ENCODE peak calls at places on chromosomes 11 and 22, in eight cellular contexts. One of them, this sample, is unnamed.

GRCh38 chr22:50170453-50171318 is at the start of gene PANX2:
- DNase-seq in psoas muscle: peak; percentile 16
- DNase-seq in AG10803: no peak
- DNase-seq in fibroblast of the aortic adventitia: no peak
- DNase-seq in transverse colon: no peak
- DNase-seq in HAP-1: no peak
- DNase-seq in tibial nerve: no peak
- DNase-seq in coronary artery: no peak
- DNase-seq in this sample: no peak

GRCh38 chr11:44601471-44602370 is 36.3 kb downstream of the CD82 start:
- DNase-seq in psoas muscle: no peak
- DNase-seq in AG10803: no peak
- DNase-seq in fibroblast of the aortic adventitia: no peak
- DNase-seq in transverse colon: peak; percentile 62
- DNase-seq in HAP-1: no peak
- DNase-seq in tibial nerve: no peak
- DNase-seq in coronary artery: no peak
- DNase-seq in this sample: no peak

GRCh38 chr11:100752371-100753073 is 65.4 kb downstream of the ARHGAP42 start:
- DNase-seq in psoas muscle: no peak
- DNase-seq in AG10803: no peak
- DNase-seq in fibroblast of the aortic adventitia: no peak
- DNase-seq in transverse colon: no peak
- DNase-seq in HAP-1: no peak
- DNase-seq in tibial nerve: no peak
- DNase-seq in coronary artery: no peak
- DNase-seq in this sample: no peak

GRCh38 chr22:48594016-48594756 is 1233.5 kb downstream of the BRD1 start:
- DNase-seq in psoas muscle: no peak
- DNase-seq in AG10803: no peak
- DNase-seq in fibroblast of the aortic adventitia: no peak
- DNase-seq in transverse colon: no peak
- DNase-seq in HAP-1: no peak
- DNase-seq in tibial nerve: no peak
- DNase-seq in coronary artery: no peak
- DNase-seq in this sample: no peak

GRCh38 chr11:3199537-3200295 is 18.9 kb downstream of the MRGPRG start:
- DNase-seq in psoas muscle: no peak
- DNase-seq in AG10803: no peak
- DNase-seq in fibroblast of the aortic adventitia: no peak
- DNase-seq in transverse colon: no peak
- DNase-seq in HAP-1: no peak
- DNase-seq in tibial nerve: no peak
- DNase-seq in coronary artery: peak; percentile 65
- DNase-seq in this sample: no peak

GRCh38 chr11:118527109-118527508 is at the start of gene TTC36:
- DNase-seq in psoas muscle: no peak
- DNase-seq in AG10803: no peak
- DNase-seq in fibroblast of the aortic adventitia: no peak
- DNase-seq in transverse colon: no peak
- DNase-seq in HAP-1: no peak
- DNase-seq in tibial nerve: no peak
- DNase-seq in coronary artery: no peak
- DNase-seq in this sample: no peak

GRCh38 chr22:39092111-39092867 is 4.8 kb upstream of the APOBEC3H start:
- DNase-seq in psoas muscle: no peak
- DNase-seq in AG10803: no peak
- DNase-seq in fibroblast of the aortic adventitia: no peak
- DNase-seq in transverse colon: no peak
- DNase-seq in HAP-1: no peak
- DNase-seq in tibial nerve: no peak
- DNase-seq in coronary artery: no peak
- DNase-seq in this sample: no peak

GRCh38 chr11:30463266-30463665 is 122.9 kb downstream of the MPPED2 start:
- DNase-seq in psoas muscle: no peak
- DNase-seq in AG10803: no peak
- DNase-seq in fibroblast of the aortic adventitia: no peak
- DNase-seq in transverse colon: no peak
- DNase-seq in HAP-1: no peak
- DNase-seq in tibial nerve: no peak
- DNase-seq in coronary artery: no peak
- DNase-seq in this sample: no peak

GRCh38 chr11:102239906-102240305 is 77.4 kb upstream of the BIRC3 start:
- DNase-seq in psoas muscle: no peak
- DNase-seq in AG10803: no peak
- DNase-seq in fibroblast of the aortic adventitia: no peak
- DNase-seq in transverse colon: no peak
- DNase-seq in HAP-1: no peak
- DNase-seq in tibial nerve: no peak
- DNase-seq in coronary artery: no peak
- DNase-seq in this sample: no peak

GRCh38 chr22:50031189-50032091 is 18.9 kb upstream of the IL17REL start:
- DNase-seq in psoas muscle: no peak
- DNase-seq in AG10803: no peak
- DNase-seq in fibroblast of the aortic adventitia: no peak
- DNase-seq in transverse colon: no peak
- DNase-seq in HAP-1: no peak
- DNase-seq in tibial nerve: no peak
- DNase-seq in coronary artery: peak; percentile 71
- DNase-seq in this sample: no peak

GRCh38 chr11:92846542-92847125 is 122.8 kb upstream of the MTNR1B start:
- DNase-seq in psoas muscle: no peak
- DNase-seq in AG10803: peak; percentile 73
- DNase-seq in fibroblast of the aortic adventitia: no peak
- DNase-seq in transverse colon: peak; percentile 22
- DNase-seq in HAP-1: no peak
- DNase-seq in tibial nerve: no peak
- DNase-seq in coronary artery: no peak
- DNase-seq in this sample: no peak

GRCh38 chr22:24964441-24964840 is 11.9 kb downstream of the KIAA1671 start:
- DNase-seq in psoas muscle: no peak
- DNase-seq in AG10803: no peak
- DNase-seq in fibroblast of the aortic adventitia: no peak
- DNase-seq in transverse colon: no peak
- DNase-seq in HAP-1: no peak
- DNase-seq in tibial nerve: no peak
- DNase-seq in coronary artery: no peak
- DNase-seq in this sample: no peak

GRCh38 chr22:24969588-24970301 is 17.2 kb downstream of the KIAA1671 start:
- DNase-seq in psoas muscle: peak; percentile 59
- DNase-seq in AG10803: peak; percentile 54
- DNase-seq in fibroblast of the aortic adventitia: peak; percentile 51
- DNase-seq in transverse colon: peak; percentile 19
- DNase-seq in HAP-1: no peak
- DNase-seq in tibial nerve: peak; percentile 47
- DNase-seq in coronary artery: no peak
- DNase-seq in this sample: peak; percentile 83

GRCh38 chr22:24968066-24968561 is 15.6 kb downstream of the KIAA1671 start:
- DNase-seq in psoas muscle: peak; percentile 37
- DNase-seq in AG10803: peak; percentile 32
- DNase-seq in fibroblast of the aortic adventitia: peak; percentile 51
- DNase-seq in transverse colon: no peak
- DNase-seq in HAP-1: no peak
- DNase-seq in tibial nerve: no peak
- DNase-seq in coronary artery: no peak
- DNase-seq in this sample: peak; percentile 87

GRCh38 chr22:24962835-24963234 is 10.3 kb downstream of the KIAA1671 start:
- DNase-seq in psoas muscle: no peak
- DNase-seq in AG10803: no peak
- DNase-seq in fibroblast of the aortic adventitia: no peak
- DNase-seq in transverse colon: no peak
- DNase-seq in HAP-1: no peak
- DNase-seq in tibial nerve: no peak
- DNase-seq in coronary artery: no peak
- DNase-seq in this sample: no peak

DNA sequence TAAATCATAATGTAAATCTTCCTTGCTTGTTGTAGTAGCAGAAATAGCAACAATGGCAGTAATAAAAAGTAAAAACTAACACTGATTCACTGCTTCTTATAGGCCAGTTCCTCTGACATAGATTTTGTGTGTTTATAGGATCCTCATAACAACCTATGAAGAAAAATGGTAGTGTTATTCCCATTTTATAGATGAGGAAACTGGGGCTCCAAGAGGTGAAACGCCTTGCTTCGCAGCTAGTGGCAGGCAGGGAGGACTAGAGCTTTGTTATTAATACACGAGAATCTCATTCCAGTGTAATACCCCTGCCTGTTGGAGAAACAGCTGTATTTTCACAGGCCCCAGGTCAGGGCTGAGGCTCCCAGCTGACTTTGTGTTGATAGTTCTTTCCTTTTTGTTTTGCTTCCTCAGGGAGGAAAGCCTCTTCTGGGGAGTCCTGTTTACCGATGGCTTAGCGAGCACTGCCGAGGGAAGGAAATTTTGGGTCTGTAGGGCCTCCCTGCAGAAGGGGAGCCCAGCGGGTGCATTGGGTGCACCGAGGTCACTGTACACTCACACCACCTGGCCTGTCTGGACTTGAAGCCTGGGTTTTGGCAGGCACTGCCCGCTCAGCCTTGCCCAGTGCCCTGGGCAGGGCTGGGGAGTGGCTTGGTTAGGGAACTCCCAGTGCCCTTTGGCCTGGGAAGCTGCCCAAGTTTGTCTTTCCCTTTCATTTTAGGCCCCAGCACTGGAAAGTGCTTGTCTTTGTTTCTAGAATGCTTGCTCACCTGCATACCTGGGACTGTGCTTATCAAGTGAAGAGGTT is 13.5 kb downstream of the KIAA1671 start:
- DNase-seq in psoas muscle: peak; percentile 41
- DNase-seq in AG10803: no peak
- DNase-seq in fibroblast of the aortic adventitia: no peak
- DNase-seq in transverse colon: peak; percentile 90
- DNase-seq in HAP-1: no peak
- DNase-seq in tibial nerve: peak; percentile 41
- DNase-seq in coronary artery: no peak
- DNase-seq in this sample: peak; percentile 96
- H3K4me3 ChIP-seq in psoas muscle: no peak overlapping the region
- H3K4me3 ChIP-seq in AG10803: no peak overlapping the region
- H3K4me3 ChIP-seq in fibroblast of the aortic adventitia: no peak overlapping the region
- H3K4me3 ChIP-seq in transverse colon: no peak overlapping the region
- H3K4me3 ChIP-seq in HAP-1: no peak overlapping the region
- H3K4me3 ChIP-seq in tibial nerve: no peak overlapping the region
- H3K4me3 ChIP-seq in coronary artery: no peak overlapping the region
- H3K4me3 ChIP-seq in this sample: no peak overlapping the region

GRCh38 chr22:18110194-18110943 is at the start of gene TUBA8:
- DNase-seq in psoas muscle: peak; percentile 75
- DNase-seq in AG10803: peak; percentile 19
- DNase-seq in fibroblast of the aortic adventitia: peak; percentile 13
- DNase-seq in transverse colon: peak; percentile 25
- DNase-seq in HAP-1: no peak
- DNase-seq in tibial nerve: no peak
- DNase-seq in coronary artery: no peak
- DNase-seq in this sample: peak; percentile 32

GRCh38 chr22:18110944-18111758 is 542 bp downstream of the TUBA8 start:
- DNase-seq in psoas muscle: no peak
- DNase-seq in AG10803: no peak
- DNase-seq in fibroblast of the aortic adventitia: no peak
- DNase-seq in transverse colon: no peak
- DNase-seq in HAP-1: no peak
- DNase-seq in tibial nerve: no peak
- DNase-seq in coronary artery: no peak
- DNase-seq in this sample: no peak

GRCh38 chr22:18108187-18108586 is 2.4 kb upstream of the TUBA8 start:
- DNase-seq in psoas muscle: no peak
- DNase-seq in AG10803: no peak
- DNase-seq in fibroblast of the aortic adventitia: no peak
- DNase-seq in transverse colon: no peak
- DNase-seq in HAP-1: no peak
- DNase-seq in tibial nerve: no peak
- DNase-seq in coronary artery: no peak
- DNase-seq in this sample: no peak

GRCh38 chr22:18111759-18112330 is 1.2 kb downstream of the TUBA8 start:
- DNase-seq in psoas muscle: peak; percentile 61
- DNase-seq in AG10803: no peak
- DNase-seq in fibroblast of the aortic adventitia: no peak
- DNase-seq in transverse colon: no peak
- DNase-seq in HAP-1: no peak
- DNase-seq in tibial nerve: no peak
- DNase-seq in coronary artery: no peak
- DNase-seq in this sample: no peak

GRCh38 chr22:18109410-18110193 is 1.0 kb upstream of the TUBA8 start:
- DNase-seq in psoas muscle: no peak
- DNase-seq in AG10803: no peak
- DNase-seq in fibroblast of the aortic adventitia: no peak
- DNase-seq in transverse colon: no peak
- DNase-seq in HAP-1: no peak
- DNase-seq in tibial nerve: no peak
- DNase-seq in coronary artery: no peak
- DNase-seq in this sample: no peak
- H3K4me3 ChIP-seq in psoas muscle: peak overlapping the region; percentile 84
- H3K4me3 ChIP-seq in AG10803: no peak overlapping the region
- H3K4me3 ChIP-seq in fibroblast of the aortic adventitia: no peak overlapping the region
- H3K4me3 ChIP-seq in transverse colon: no peak overlapping the region
- H3K4me3 ChIP-seq in HAP-1: no peak overlapping the region
- H3K4me3 ChIP-seq in tibial nerve: no peak overlapping the region
- H3K4me3 ChIP-seq in coronary artery: peak overlapping the region; percentile 72
- H3K4me3 ChIP-seq in this sample: no peak overlapping the region

DNA sequence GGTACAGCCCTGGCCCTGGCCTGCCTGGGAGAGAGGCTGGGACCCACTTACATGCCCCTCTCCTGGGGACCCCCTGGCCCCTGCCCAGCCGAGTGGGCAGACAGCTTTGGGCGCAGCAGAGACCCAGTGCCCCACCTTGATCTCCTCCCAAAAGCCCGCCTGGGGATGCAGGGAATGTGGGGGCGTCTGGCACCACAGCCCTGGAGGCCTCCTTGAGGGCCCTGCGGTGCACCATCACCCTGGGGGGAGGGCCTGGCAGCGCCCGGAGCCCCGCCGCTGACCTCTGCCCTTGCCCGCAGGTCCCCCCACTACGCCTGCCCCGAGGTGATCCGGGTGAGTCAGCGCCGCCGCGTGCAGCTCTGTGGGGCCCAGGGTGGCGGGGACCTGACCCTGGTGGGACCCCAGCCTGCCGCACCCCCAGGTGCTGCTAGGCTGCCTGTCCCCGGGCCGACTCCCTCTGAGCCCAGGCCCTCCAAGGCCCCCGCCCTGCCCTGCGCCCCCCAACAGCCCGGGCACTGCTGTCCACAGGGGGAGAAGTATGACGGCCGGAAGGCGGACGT is 43.7 kb downstream of the MOB2 start:
- DNase-seq in psoas muscle: no peak
- DNase-seq in AG10803: no peak
- DNase-seq in fibroblast of the aortic adventitia: no peak
- DNase-seq in transverse colon: no peak
- DNase-seq in HAP-1: no peak
- DNase-seq in tibial nerve: no peak
- DNase-seq in coronary artery: no peak
- DNase-seq in this sample: no peak
- H3K4me3 ChIP-seq in psoas muscle: no peak overlapping the region
- H3K4me3 ChIP-seq in AG10803: no peak overlapping the region
- H3K4me3 ChIP-seq in fibroblast of the aortic adventitia: no peak overlapping the region
- H3K4me3 ChIP-seq in transverse colon: no peak overlapping the region
- H3K4me3 ChIP-seq in HAP-1: no peak overlapping the region
- H3K4me3 ChIP-seq in tibial nerve: no peak overlapping the region
- H3K4me3 ChIP-seq in coronary artery: no peak overlapping the region
- H3K4me3 ChIP-seq in this sample: no peak overlapping the region

DNA sequence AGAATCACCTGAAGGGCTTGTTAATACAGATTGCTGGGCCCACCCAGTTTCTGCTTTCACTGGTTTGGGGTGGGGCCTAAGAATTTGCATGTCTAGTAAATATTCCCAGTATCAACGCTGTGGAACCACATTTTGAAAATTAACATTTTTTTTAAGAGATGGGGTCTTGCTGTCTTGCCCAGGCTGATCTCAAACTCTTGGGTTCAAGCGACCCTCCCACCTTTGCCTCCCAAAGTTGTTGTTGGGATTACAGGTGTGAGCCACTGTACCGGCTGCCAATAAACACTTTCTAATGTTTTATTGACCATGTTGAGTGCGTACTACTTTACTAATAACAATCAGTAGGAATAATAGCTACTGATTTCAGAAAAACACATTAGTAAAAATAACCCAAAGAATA is 2.5 kb downstream of the EIF4G2 start:
- DNase-seq in psoas muscle: no peak
- DNase-seq in AG10803: no peak
- DNase-seq in fibroblast of the aortic adventitia: no peak
- DNase-seq in transverse colon: no peak
- DNase-seq in HAP-1: no peak
- DNase-seq in tibial nerve: no peak
- DNase-seq in coronary artery: no peak
- DNase-seq in this sample: no peak
- H3K4me3 ChIP-seq in psoas muscle: peak overlapping the region; percentile 97
- H3K4me3 ChIP-seq in AG10803: peak overlapping the region; percentile 86
- H3K4me3 ChIP-seq in fibroblast of the aortic adventitia: peak overlapping the region; percentile 91
- H3K4me3 ChIP-seq in transverse colon: no peak overlapping the region
- H3K4me3 ChIP-seq in HAP-1: peak overlapping the region; percentile 93
- H3K4me3 ChIP-seq in tibial nerve: no peak overlapping the region
- H3K4me3 ChIP-seq in coronary artery: peak overlapping the region; percentile 76
- H3K4me3 ChIP-seq in this sample: peak overlapping the region; percentile 89